ENCODE peak calls at places on chromosomes 1 and 21, in seven cellular contexts. S is ovary, V is tibial nerve, B is IMR-90, E is testis, A is prostate gland, N is body of pancreas. C is an unnamed sample.
A peak's percentile ranks its signal among the peaks of the same experiment; 100 is the strongest.

GRCh38 chr1:76425843-76426145 is 351.2 kb downstream of the ST6GALNAC3 start:
- DNase-seq in E (no peak), N (no peak), V (no peak), S (no peak), B (peak; percentile 88), A (no peak), C (no peak)

GRCh38 chr1:51071291-51071690 is 30.7 kb upstream of the C1orf185 start:
- DNase-seq in B (no peak), N (no peak), A (no peak), V (no peak), S (no peak), E (no peak), C (no peak)

GRCh38 chr21:42071146-42071737 is at the start of gene UMODL1:
- DNase-seq in V (no peak), B (no peak), A (no peak), E (no peak), S (no peak), N (no peak), C (no peak)

GRCh38 chr1:245856944-245857531 is 650.0 kb downstream of the SMYD3 start:
- DNase-seq in A (no peak), E (no peak), V (no peak), N (peak; percentile 36), B (peak; percentile 95), S (no peak), C (no peak)

GRCh38 chr1:113401067-113401466 is 10.8 kb downstream of the MAGI3 start:
- DNase-seq in S (no peak), B (no peak), E (no peak), N (no peak), V (no peak), A (no peak), C (no peak)

GRCh38 chr1:25117233-25117823 is 115.0 kb downstream of the SYF2 start:
- DNase-seq in S (no peak), B (no peak), N (no peak), E (no peak), V (no peak), A (peak; percentile 15), C (peak; percentile 85)

GRCh38 chr1:180981596-180982387 is 40.9 kb downstream of the STX6 start:
- DNase-seq in E (no peak), B (no peak), A (no peak), V (no peak), N (no peak), S (no peak), C (peak; percentile 63)

GRCh38 chr1:181142096-181143043 is 53.9 kb downstream of the IER5 start:
- DNase-seq in B (peak; percentile 89), V (peak; percentile 81), N (peak; percentile 84), S (peak; percentile 90), E (peak; percentile 89), A (peak; percentile 70), C (peak; percentile 95)

GRCh38 chr1:2046225-2046917 is 3.8 kb upstream of the PRKCZ start:
- DNase-seq in S (no peak), A (peak; percentile 51), E (peak; percentile 74), V (no peak), B (no peak), N (peak; percentile 84), C (peak; percentile 97)

GRCh38 chr1:221316491-221317056 is 425.3 kb downstream of the DUSP10 start:
- DNase-seq in B (peak; percentile 55), E (no peak), S (no peak), N (no peak), A (no peak), V (no peak), C (no peak)

GRCh38 chr21:39867198-39867650 is at the start of gene PCP4:
- DNase-seq in A (peak; percentile 58), E (peak; percentile 82), N (peak; percentile 66), B (no peak), S (peak; percentile 32), V (peak; percentile 42), C (peak; percentile 89)

GRCh38 chr1:84619383-84620093 is 45.3 kb upstream of the CTBS start:
- DNase-seq in B (peak; percentile 81), V (no peak), A (no peak), N (peak; percentile 57), E (no peak), S (no peak), C (no peak)

GRCh38 chr1:174189424-174190062 is 30.2 kb downstream of the RABGAP1L start:
- DNase-seq in N (no peak), B (no peak), V (no peak), S (no peak), E (no peak), A (no peak), C (no peak)

GRCh38 chr21:33443174-33443573 is 36.6 kb downstream of the TMEM50B start:
- DNase-seq in V (no peak), N (no peak), B (no peak), S (no peak), E (no peak), A (no peak), C (no peak)

GRCh38 chr1:100142343-100142742 is 9.4 kb downstream of the TRMT13 start:
- DNase-seq in E (no peak), A (no peak), V (no peak), S (no peak), B (no peak), N (no peak), C (no peak)
- H3K36me3 ChIP-seq in E (no peaks in the 10 kb centered on the region), A (no peaks in the 10 kb centered on the region), V (peaks cover 17% of the 10 kb centered on the region), S (no peaks in the 10 kb centered on the region), B (peaks cover 26% of the 10 kb centered on the region), N (peaks cover 63% of the 10 kb centered on the region), C (peaks cover 4% of the 10 kb centered on the region)

GRCh38 chr1:54239041-54239410 is 39.1 kb downstream of the MRPL37 start:
- DNase-seq in S (no peak), E (no peak), A (no peak), N (no peak), B (no peak), V (no peak), C (no peak)
- H3K36me3 ChIP-seq in S (no peaks in the 10 kb centered on the region), E (no peaks in the 10 kb centered on the region), A (no peaks in the 10 kb centered on the region), N (peaks cover 9% of the 10 kb centered on the region), B (peaks cover 61% of the 10 kb centered on the region), V (no peaks in the 10 kb centered on the region), C (peaks cover 13% of the 10 kb centered on the region)

GRCh38 chr1:172601046-172601630 is 57.8 kb upstream of the FASLG start:
- DNase-seq in B (no peak), E (no peak), A (no peak), V (no peak), N (no peak), S (no peak), C (no peak)
- H3K36me3 ChIP-seq in B (peaks cover 16% of the 10 kb centered on the region), E (no peaks in the 10 kb centered on the region), A (no peaks in the 10 kb centered on the region), V (peaks cover 7% of the 10 kb centered on the region), N (peaks cover 16% of the 10 kb centered on the region), S (no peaks in the 10 kb centered on the region), C (no peaks in the 10 kb centered on the region)

GRCh38 chr1:108193333-108193732 is 6.8 kb downstream of the SLC25A24 start:
- DNase-seq in S (no peak), N (no peak), A (no peak), V (no peak), E (no peak), B (no peak), C (no peak)

GRCh38 chr1:108190001-108190634 is 10.0 kb downstream of the SLC25A24 start:
- DNase-seq in E (no peak), B (no peak), V (no peak), A (no peak), N (no peak), S (no peak), C (no peak)

GRCh38 chr1:108190686-108191416 is 9.3 kb downstream of the SLC25A24 start:
- DNase-seq in A (no peak), N (no peak), B (no peak), V (no peak), E (no peak), S (no peak), C (no peak)

GRCh38 chr1:108194051-108194450 is 6.1 kb downstream of the SLC25A24 start:
- DNase-seq in S (no peak), E (no peak), V (no peak), A (no peak), B (no peak), N (no peak), C (no peak)

GRCh38 chr1:108192581-108192980 is 7.6 kb downstream of the SLC25A24 start:
- DNase-seq in N (no peak), E (no peak), V (no peak), B (no peak), A (no peak), S (no peak), C (no peak)
- H3K36me3 ChIP-seq in N (no peaks in the 10 kb centered on the region), E (no peaks in the 10 kb centered on the region), V (no peaks in the 10 kb centered on the region), B (peaks cover 20% of the 10 kb centered on the region), A (no peaks in the 10 kb centered on the region), S (no peaks in the 10 kb centered on the region), C (peaks cover 4% of the 10 kb centered on the region)

GRCh38 chr1:87143413-87144135 is 185.1 kb upstream of the LMO4 start:
- DNase-seq in E (no peak), B (no peak), S (no peak), A (no peak), N (no peak), V (no peak), C (no peak)
- H3K36me3 ChIP-seq in E (no peaks in the 10 kb centered on the region), B (no peaks in the 10 kb centered on the region), S (no peaks in the 10 kb centered on the region), A (no peaks in the 10 kb centered on the region), N (no peaks in the 10 kb centered on the region), V (no peaks in the 10 kb centered on the region), C (no peaks in the 10 kb centered on the region)

C was measured in H7.